ENCODE peak calls at places on chromosomes 5 and 9, in four cellular contexts. Y, T, A and Z are unnamed samples.

GRCh38 chr9:101465330-101465915 is 29.8 kb upstream of the ALDOB start:
- DNase-seq in Y (peak; percentile 29), T (peak; percentile 82), A (peak; percentile 52), Z (peak; percentile 64)

GRCh38 chr9:37760416-37761165 is 7.0 kb downstream of the TRMT10B start:
- DNase-seq in Y (no peak), T (peak; percentile 40), A (no peak), Z (peak; percentile 70)

GRCh38 chr5:172886396-172886932 is 52.4 kb downstream of the ERGIC1 start:
- DNase-seq in Y (no peak), T (no peak), A (no peak), Z (no peak)

GRCh38 chr5:76641514-76642120 is 18.4 kb upstream of the F2RL2 start:
- DNase-seq in Y (peak; percentile 76), T (peak; percentile 88), A (peak; percentile 58), Z (peak; percentile 60)

GRCh38 chr5:106656821-106657220 is 1013.9 kb downstream of the EFNA5 start:
- DNase-seq in Y (no peak), T (no peak), A (no peak), Z (no peak)

GRCh38 chr9:125436613-125437443 is 175.2 kb downstream of the GAPVD1 start:
- DNase-seq in Y (no peak), T (no peak), A (no peak), Z (no peak)

GRCh38 chr5:23235246-23235645 is 272.2 kb upstream of the PRDM9 start:
- DNase-seq in Y (no peak), T (no peak), A (no peak), Z (no peak)

GRCh38 chr5:68290260-68290674 is 74.7 kb downstream of the PIK3R1 start:
- DNase-seq in Y (no peak), T (peak; percentile 62), A (peak; percentile 34), Z (peak; percentile 52)

GRCh38 chr5:95638632-95639031 is 7.9 kb upstream of the RFESD start:
- DNase-seq in Y (no peak), T (no peak), A (no peak), Z (no peak)

GRCh38 chr5:159424123-159424522 is 93.8 kb upstream of the IL12B start:
- DNase-seq in Y (no peak), T (no peak), A (no peak), Z (no peak)

GRCh38 chr9:15277400-15278137 is 29.4 kb downstream of the TTC39B start:
- DNase-seq in Y (peak; percentile 20), T (peak; percentile 61), A (no peak), Z (peak; percentile 15)

GRCh38 chr5:144230806-144231205 is 60.1 kb downstream of the KCTD16 start:
- DNase-seq in Y (no peak), T (peak; percentile 10), A (peak; percentile 41), Z (no peak)

GRCh38 chr9:113398796-113399195 is 2.3 kb downstream of the ALAD start:
- DNase-seq in Y (no peak), T (peak; percentile 16), A (no peak), Z (no peak)

GRCh38 chr9:4615251-4615650 is 46.8 kb upstream of the PLPP6 start:
- DNase-seq in Y (no peak), T (peak; percentile 83), A (no peak), Z (peak; percentile 9)

GRCh38 chr5:151238303-151238741 is 14.4 kb upstream of the CCDC69 start:
- DNase-seq in Y (peak; percentile 63), T (no peak), A (no peak), Z (no peak)

GRCh38 chr9:129995409-129996160 is 47.4 kb downstream of the FNBP1 start:
- DNase-seq in Y (peak; percentile 48), T (peak; percentile 63), A (no peak), Z (peak; percentile 25)

GRCh38 chr9:136339173-136339957 is 12.0 kb downstream of the GPSM1 start:
- DNase-seq in Y (peak; percentile 73), T (peak; percentile 69), A (peak; percentile 90), Z (no peak)

GRCh38 chr5:40220260-40220659 is 459.5 kb upstream of the PTGER4 start:
- DNase-seq in Y (no peak), T (no peak), A (no peak), Z (no peak)

GRCh38 chr5:160169326-160169725 is 50.1 kb upstream of the PWWP2A start:
- DNase-seq in Y (no peak), T (peak; percentile 94), A (no peak), Z (peak; percentile 96)

GRCh38 chr5:134438641-134439621 is 27.2 kb upstream of the CDKN2AIPNL start:
- DNase-seq in Y (no peak), T (peak; percentile 100), A (peak; percentile 49), Z (peak; percentile 92)

GRCh38 chr5:90437663-90438062 is 28.1 kb upstream of the CETN3 start:
- DNase-seq in Y (no peak), T (no peak), A (no peak), Z (no peak)

GRCh38 chr9:14313378-14313940 is 482 bp downstream of the NFIB start:
- DNase-seq in Y (peak; percentile 53), T (peak; percentile 54), A (peak; percentile 47), Z (no peak)

GRCh38 chr5:10424124-10424731 is 17.5 kb upstream of the ROPN1L start:
- DNase-seq in Y (peak; percentile 64), T (peak; percentile 59), A (no peak), Z (peak; percentile 38)

GRCh38 chr5:74336286-74336685 is 304.2 kb downstream of the ENC1 start:
- DNase-seq in Y (no peak), T (no peak), A (no peak), Z (no peak)

GRCh38 chr5:100828071-100828689 is 74.9 kb downstream of the ST8SIA4 start:
- DNase-seq in Y (no peak), T (no peak), A (no peak), Z (no peak)

GRCh38 chr9:112755675-112756074 is 5.1 kb downstream of the SNX30 start:
- DNase-seq in Y (no peak), T (peak; percentile 60), A (no peak), Z (no peak)

GRCh38 chr5:131671994-131672655 is 37.1 kb upstream of the RAPGEF6 start:
- DNase-seq in Y (no peak), T (peak; percentile 100), A (no peak), Z (peak; percentile 84)

GRCh38 chr9:33867747-33868429 is 50.9 kb downstream of the UBE2R2 start:
- DNase-seq in Y (peak; percentile 37), T (peak; percentile 80), A (no peak), Z (peak; percentile 11)

GRCh38 chr9:133995012-133995896 is 3.1 kb upstream of the VAV2 start:
- DNase-seq in Y (no peak), T (no peak), A (no peak), Z (no peak)

GRCh38 chr5:81234801-81235200 is 1.7 kb downstream of the CKMT2 start:
- DNase-seq in Y (peak; percentile 7), T (no peak), A (no peak), Z (no peak)

GRCh38 chr5:179793470-179794139 is at the start of gene LTC4S:
- DNase-seq in Y (peak; percentile 26), T (peak; percentile 80), A (peak; percentile 48), Z (no peak)

DNA sequence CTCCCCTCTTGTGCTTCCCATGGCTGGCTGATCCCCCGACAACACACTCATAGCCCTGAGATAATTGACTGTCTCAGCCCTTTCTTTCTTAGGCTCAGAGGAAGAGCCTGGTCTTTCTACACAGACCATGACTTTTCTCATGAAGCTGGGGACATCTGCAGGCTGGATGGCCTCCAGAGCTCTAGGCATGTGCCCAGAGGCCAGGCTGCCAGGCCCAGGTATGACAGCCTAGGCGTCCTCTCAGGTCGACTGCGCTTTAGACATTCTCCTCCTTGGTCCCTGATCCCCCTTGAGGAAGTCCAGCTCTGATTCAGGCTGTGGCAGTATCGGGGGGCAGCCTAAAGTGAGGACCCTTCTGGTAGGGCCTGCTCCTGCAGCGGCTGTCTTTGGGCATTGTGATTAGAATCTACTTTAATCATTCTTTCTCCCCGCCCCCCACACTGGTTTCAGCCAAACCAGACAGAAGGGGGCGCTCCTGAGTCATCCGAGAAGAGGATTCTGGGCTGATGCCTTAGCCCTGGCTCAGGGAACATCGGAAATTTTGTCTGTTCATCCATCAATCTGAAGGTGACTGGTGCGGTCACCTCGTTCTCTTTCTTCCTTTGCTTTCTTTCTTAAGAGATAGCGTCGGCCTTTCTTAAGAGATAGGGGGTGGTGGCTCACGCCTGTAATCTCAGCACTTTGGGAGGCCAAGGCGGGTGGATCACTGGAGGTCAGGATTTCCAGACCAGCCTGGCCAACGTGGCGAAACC is 66.5 kb upstream of the HSPA9 start:
- DNase-seq in Y (peak; percentile 59), T (peak; percentile 66), A (peak; percentile 71), Z (peak; percentile 54)
- TF ChIP-seq CTCF in Y (peak; percentile 88), T (peak; percentile 74), A (peak; percentile 48), Z (peak; percentile 92)

DNA sequence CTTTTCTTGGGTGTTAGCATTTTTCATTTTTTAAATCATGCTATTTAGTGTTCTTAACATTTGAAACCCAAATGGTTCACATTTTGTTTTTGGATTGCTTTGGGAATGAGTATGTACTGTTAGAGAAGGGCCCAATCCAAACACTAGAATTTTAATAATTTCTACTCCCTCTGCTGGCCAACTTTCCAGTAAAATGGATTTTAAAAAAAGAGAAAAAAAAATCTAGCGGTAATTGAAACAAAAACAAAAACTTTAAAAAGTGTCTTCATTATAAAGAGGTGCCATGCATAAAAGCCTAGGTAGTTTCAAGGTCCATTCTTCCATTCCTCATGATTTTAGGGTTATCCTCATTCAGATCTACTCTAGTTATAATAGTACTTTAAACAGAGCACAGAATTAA is 32.1 kb upstream of the RICTOR start:
- DNase-seq in Y (no peak), T (peak; percentile 40), A (no peak), Z (no peak)
- TF ChIP-seq CTCF in Y (peak; percentile 55), T (peak; percentile 45), A (no peak), Z (peak; percentile 79)

GRCh38 chr5:3598725-3599282 is 3.2 kb downstream of the IRX1 start:
- DNase-seq in Y (no peak), T (no peak), A (no peak), Z (no peak)

GRCh38 chr5:3598236-3598635 is 2.6 kb downstream of the IRX1 start:
- DNase-seq in Y (no peak), T (no peak), A (no peak), Z (no peak)

GRCh38 chr5:3600106-3600997 is 4.7 kb downstream of the IRX1 start:
- DNase-seq in Y (no peak), T (no peak), A (no peak), Z (no peak)

GRCh38 chr5:3601060-3601710 is 5.6 kb downstream of the IRX1 start:
- DNase-seq in Y (no peak), T (no peak), A (no peak), Z (no peak)

DNA sequence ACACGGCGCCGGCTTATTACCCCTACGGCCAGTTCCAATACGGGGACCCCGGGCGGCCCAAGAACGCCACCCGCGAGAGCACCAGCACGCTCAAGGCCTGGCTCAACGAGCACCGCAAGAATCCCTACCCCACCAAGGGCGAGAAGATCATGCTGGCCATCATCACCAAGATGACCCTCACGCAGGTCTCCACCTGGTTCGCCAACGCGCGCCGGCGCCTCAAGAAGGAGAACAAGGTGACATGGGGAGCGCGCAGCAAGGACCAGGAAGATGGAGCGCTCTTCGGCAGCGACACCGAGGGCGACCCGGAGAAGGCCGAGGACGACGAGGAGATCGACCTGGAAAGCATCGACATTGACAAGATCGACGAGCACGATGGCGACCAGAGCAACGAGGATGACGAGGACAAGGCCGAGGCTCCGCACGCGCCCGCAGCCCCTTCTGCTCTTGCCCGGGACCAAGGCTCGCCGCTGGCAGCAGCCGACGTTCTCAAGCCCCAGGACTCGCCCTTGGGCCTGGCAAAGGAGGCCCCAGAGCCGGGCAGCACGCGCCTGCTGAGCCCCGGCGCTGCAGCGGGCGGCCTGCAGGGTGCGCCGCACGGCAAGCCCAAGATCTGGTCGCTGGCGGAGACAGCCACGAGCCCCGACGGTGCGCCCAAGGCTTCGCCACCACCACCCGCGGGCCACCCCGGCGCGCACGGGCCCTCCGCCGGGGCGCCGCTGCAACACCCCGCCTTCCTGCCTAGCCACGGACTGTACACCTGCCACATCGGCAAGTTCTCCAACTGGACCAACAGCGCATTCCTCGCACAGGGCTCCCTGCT is 3.9 kb downstream of the IRX1 start:
- DNase-seq in Y (no peak), T (no peak), A (no peak), Z (no peak)
- TF ChIP-seq CTCF in Y (no peak), T (no peak), A (no peak), Z (no peak)

GRCh38 chr9:24616858-24617257 is 71.2 kb upstream of the IZUMO3 start:
- DNase-seq in Y (no peak), T (peak; percentile 2), A (no peak), Z (no peak)

GRCh38 chr9:24614070-24614469 is 68.4 kb upstream of the IZUMO3 start:
- DNase-seq in Y (no peak), T (no peak), A (no peak), Z (no peak)
- TF ChIP-seq CTCF in Y (peak; percentile 16), T (no peak), A (no peak), Z (no peak)